ENCODE peak calls at places on chromosomes 16 and 17, in ten cellular contexts. V is fibroblast of mammary gland, N is tibial nerve, G is fibroblast of lung, O is right lobe of liver, F is cardiac muscle cell, C is astrocyte of the spinal cord, Y is pancreas, I is IMR-90, R is K562. X is an unnamed sample.
A peak's percentile ranks its signal among the peaks of the same experiment; 100 is the strongest.

GRCh38 chr17:43832168-43832975 is 574 bp downstream of the MPP3 start:
- DNase-seq in V (peak; percentile 75), N (no peak), G (peak; percentile 57), O (peak; percentile 62), F (peak; percentile 54), C (peak; percentile 73), Y (peak; percentile 70), I (peak; percentile 69), R (peak; percentile 78), X (no peak)

GRCh38 chr16:14150796-14151195 is 79.7 kb downstream of the MRTFB start:
- DNase-seq in V (no peak), N (no peak), G (no peak), O (no peak), F (no peak), C (no peak), Y (no peak), I (no peak), R (no peak), X (no peak)

GRCh38 chr17:42623732-42624596 is 14.5 kb downstream of the TUBG1 start:
- DNase-seq in V (peak; percentile 51), N (no peak), G (no peak), O (no peak), F (no peak), C (peak; percentile 50), Y (peak; percentile 77), I (peak; percentile 38), R (peak; percentile 85), X (no peak)

GRCh38 chr16:30369091-30369937 is 980 bp downstream of the TBC1D10B start:
- DNase-seq in V (no peak), N (no peak), G (no peak), O (no peak), F (peak; percentile 47), C (no peak), Y (peak; percentile 66), I (no peak), R (no peak), X (no peak)

GRCh38 chr16:12340151-12340733 is 363.7 kb downstream of the SNX29 start:
- DNase-seq in V (peak; percentile 67), N (no peak), G (peak; percentile 20), O (no peak), F (peak; percentile 35), C (peak; percentile 75), Y (peak; percentile 36), I (peak; percentile 73), R (peak; percentile 46), X (no peak)

GRCh38 chr16:29675811-29676643 is 3.0 kb upstream of the QPRT start:
- DNase-seq in V (peak; percentile 38), N (no peak), G (peak; percentile 31), O (no peak), F (peak; percentile 56), C (no peak), Y (no peak), I (peak; percentile 18), R (peak; percentile 60), X (no peak)

GRCh38 chr16:89502319-89502843 is 5.8 kb upstream of the SPG7 start:
- DNase-seq in V (no peak), N (no peak), G (no peak), O (no peak), F (no peak), C (no peak), Y (peak; percentile 80), I (no peak), R (peak; percentile 34), X (peak; percentile 55)

GRCh38 chr16:60929-61878 is 7.6 kb downstream of the SNRNP25 start:
- DNase-seq in V (no peak), N (no peak), G (no peak), O (peak; percentile 53), F (no peak), C (no peak), Y (peak; percentile 40), I (no peak), R (no peak), X (no peak)

GRCh38 chr17:63193827-63194226 is 227.8 kb downstream of the TANC2 start:
- DNase-seq in V (no peak), N (no peak), G (no peak), O (no peak), F (no peak), C (no peak), Y (no peak), I (no peak), R (no peak), X (no peak)

GRCh38 chr16:78150233-78150632 is 50.8 kb downstream of the WWOX start:
- DNase-seq in V (no peak), N (no peak), G (no peak), O (no peak), F (no peak), C (no peak), Y (no peak), I (no peak), R (no peak), X (no peak)

GRCh38 chr17:79109584-79109983 is 35.0 kb downstream of the ENGASE start:
- DNase-seq in V (no peak), N (no peak), G (no peak), O (no peak), F (no peak), C (no peak), Y (no peak), I (no peak), R (no peak), X (no peak)

GRCh38 chr17:7835818-7836595 is 2.0 kb downstream of the KDM6B start:
- DNase-seq in V (peak; percentile 49), N (peak; percentile 76), G (peak; percentile 72), O (peak; percentile 88), F (no peak), C (peak; percentile 70), Y (peak; percentile 89), I (peak; percentile 58), R (no peak), X (no peak)

GRCh38 chr16:67294927-67295326 is 15.6 kb downstream of the PLEKHG4 start:
- DNase-seq in V (peak; percentile 85), N (no peak), G (peak; percentile 56), O (no peak), F (no peak), C (no peak), Y (no peak), I (peak; percentile 69), R (no peak), X (no peak)

GRCh38 chr17:41864498-41864836 is 756 bp downstream of the KLHL11 start:
- DNase-seq in V (no peak), N (no peak), G (no peak), O (no peak), F (peak; percentile 59), C (no peak), Y (no peak), I (no peak), R (no peak), X (no peak)

GRCh38 chr17:77436058-77436442 is 295.3 kb downstream of the SEC14L1 start:
- DNase-seq in V (peak; percentile 57), N (no peak), G (peak; percentile 74), O (no peak), F (peak; percentile 78), C (no peak), Y (no peak), I (peak; percentile 69), R (no peak), X (no peak)

GRCh38 chr17:4006165-4006589 is 41.9 kb upstream of the ATP2A3 start:
- DNase-seq in V (no peak), N (no peak), G (no peak), O (no peak), F (no peak), C (no peak), Y (no peak), I (no peak), R (no peak), X (no peak)

GRCh38 chr16:89055894-89056555 is 37.6 kb upstream of the ACSF3 start:
- DNase-seq in V (no peak), N (no peak), G (no peak), O (no peak), F (no peak), C (no peak), Y (no peak), I (no peak), R (no peak), X (no peak)

GRCh38 chr16:85704900-85705846 is 16.4 kb upstream of the GINS2 start:
- DNase-seq in V (no peak), N (no peak), G (no peak), O (no peak), F (no peak), C (no peak), Y (no peak), I (no peak), R (no peak), X (no peak)
- TF ChIP-seq CTCF in V (no peak), N (no peak), G (no peak), O (no peak), F (no peak), C (no peak), Y (no peak), I (no peak), R (no peak), X (peak; percentile 3)

GRCh38 chr17:10754109-10754508 is 24.3 kb upstream of the TMEM220 start:
- DNase-seq in V (peak; percentile 41), N (no peak), G (peak; percentile 16), O (no peak), F (peak; percentile 33), C (no peak), Y (peak; percentile 59), I (peak; percentile 11), R (peak; percentile 16), X (no peak)
- TF ChIP-seq CTCF in V (peak; percentile 49), N (no peak), G (peak; percentile 33), O (no peak), F (peak; percentile 35), C (peak; percentile 33), Y (peak; percentile 23), I (peak; percentile 30), R (peak; percentile 26), X (peak; percentile 61)

GRCh38 chr17:27538156-27538955 is 82.1 kb downstream of the KSR1 start:
- DNase-seq in V (no peak), N (no peak), G (no peak), O (peak; percentile 29), F (no peak), C (no peak), Y (no peak), I (peak; percentile 72), R (no peak), X (no peak)

GRCh38 chr17:27539152-27539551 is 82.9 kb downstream of the KSR1 start:
- DNase-seq in V (no peak), N (no peak), G (no peak), O (no peak), F (no peak), C (no peak), Y (peak; percentile 62), I (no peak), R (no peak), X (no peak)

GRCh38 chr17:27535975-27536374 is 79.7 kb downstream of the KSR1 start:
- DNase-seq in V (no peak), N (no peak), G (no peak), O (peak; percentile 43), F (no peak), C (no peak), Y (no peak), I (no peak), R (no peak), X (no peak)

GRCh38 chr17:27535178-27535928 is 79.1 kb downstream of the KSR1 start:
- DNase-seq in V (no peak), N (no peak), G (peak; percentile 70), O (no peak), F (no peak), C (peak; percentile 33), Y (no peak), I (peak; percentile 44), R (no peak), X (no peak)

GRCh38 chr17:27536781-27537180 is 80.5 kb downstream of the KSR1 start:
- DNase-seq in V (no peak), N (no peak), G (no peak), O (peak; percentile 24), F (no peak), C (no peak), Y (no peak), I (no peak), R (no peak), X (no peak)
- TF ChIP-seq CTCF in V (no peak), N (no peak), G (no peak), O (no peak), F (no peak), C (no peak), Y (no peak), I (no peak), R (no peak), X (no peak)

GRCh38 chr17:81995463-81996231 is 18.2 kb downstream of the ASPSCR1 start:
- DNase-seq in V (no peak), N (no peak), G (no peak), O (peak; percentile 49), F (no peak), C (no peak), Y (peak; percentile 28), I (no peak), R (no peak), X (no peak)
- TF ChIP-seq CTCF in V (no peak), N (no peak), G (no peak), O (no peak), F (no peak), C (no peak), Y (no peak), I (no peak), R (no peak), X (no peak)

X was measured in epithelial cell of proximal tubule.